ENCODE peak calls at places on chromosomes 13 and 19, in seven cellular contexts. P, V, Y, I, K, X and M are unnamed samples.

GRCh38 chr13:38409771-38410170 is 60.1 kb downstream of the UFM1 start:
- DNase-seq in P (no peak), V (no peak), Y (no peak), I (no peak), K (no peak), X (no peak), M (no peak)

GRCh38 chr19:15304140-15304705 is 28.1 kb downstream of the BRD4 start:
- DNase-seq in P (no peak), V (no peak), Y (no peak), I (no peak), K (no peak), X (no peak), M (no peak)

GRCh38 chr19:50478901-50479715 is 2.5 kb upstream of the GARIN5A start:
- DNase-seq in P (no peak), V (no peak), Y (no peak), I (no peak), K (no peak), X (no peak), M (no peak)

GRCh38 chr19:3977242-3978143 is 6.6 kb upstream of the DAPK3 start:
- DNase-seq in P (no peak), V (no peak), Y (peak), I (peak), K (no peak), X (no peak), M (no peak)

GRCh38 chr13:80072231-80072630 is 268.7 kb downstream of the SPRY2 start:
- DNase-seq in P (no peak), V (no peak), Y (no peak), I (no peak), K (no peak), X (no peak), M (no peak)

GRCh38 chr13:41352935-41353801 is 42.1 kb downstream of the NAA16 start:
- DNase-seq in P (peak), V (peak), Y (no peak), I (no peak), K (peak), X (no peak), M (no peak)

GRCh38 chr13:40613192-40613818 is 53.1 kb downstream of the FOXO1 start:
- DNase-seq in P (no peak), V (peak), Y (peak), I (no peak), K (no peak), X (no peak), M (peak)

GRCh38 chr19:1295169-1296012 is 9.7 kb downstream of the EFNA2 start:
- DNase-seq in P (no peak), V (peak), Y (no peak), I (no peak), K (no peak), X (no peak), M (no peak)

GRCh38 chr13:113771709-113772331 is 12.8 kb downstream of the TMEM255B start:
- DNase-seq in P (no peak), V (no peak), Y (no peak), I (no peak), K (no peak), X (no peak), M (no peak)

GRCh38 chr13:70125693-70126092 is 17.4 kb upstream of the KLHL1 start:
- DNase-seq in P (no peak), V (no peak), Y (no peak), I (no peak), K (no peak), X (no peak), M (no peak)

GRCh38 chr19:33795370-33796163 is 1.1 kb upstream of the KCTD15 start:
- DNase-seq in P (peak), V (no peak), Y (peak), I (peak), K (no peak), X (peak), M (peak)

GRCh38 chr19:18543814-18544475 is 572 bp upstream of the FKBP8 start:
- DNase-seq in P (peak), V (peak), Y (peak), I (no peak), K (peak), X (peak), M (peak)

GRCh38 chr13:89136678-89137077 is 1465.5 kb downstream of the SLITRK5 start:
- DNase-seq in P (no peak), V (no peak), Y (no peak), I (no peak), K (no peak), X (no peak), M (no peak)

GRCh38 chr19:47512183-47512947 is 2.5 kb downstream of the NAPA start:
- DNase-seq in P (no peak), V (no peak), Y (peak), I (peak), K (no peak), X (no peak), M (no peak)

GRCh38 chr13:46126074-46126473 is 21.2 kb upstream of the CPB2 start:
- DNase-seq in P (no peak), V (no peak), Y (no peak), I (no peak), K (no peak), X (no peak), M (no peak)

GRCh38 chr13:38979891-38980627 is 10.6 kb downstream of the STOML3 start:
- DNase-seq in P (no peak), V (no peak), Y (peak), I (no peak), K (no peak), X (peak), M (no peak)

GRCh38 chr19:35959040-35959967 is 23.1 kb downstream of the LRFN3 start:
- DNase-seq in P (peak), V (peak), Y (no peak), I (no peak), K (no peak), X (peak), M (peak)

GRCh38 chr13:51971520-51972426 is 39.5 kb downstream of the ATP7B start:
- DNase-seq in P (no peak), V (no peak), Y (no peak), I (no peak), K (no peak), X (no peak), M (no peak)

GRCh38 chr19:29882719-29883105 is 59.3 kb upstream of the URI1 start:
- DNase-seq in P (no peak), V (no peak), Y (no peak), I (no peak), K (no peak), X (no peak), M (no peak)

GRCh38 chr13:95536629-95537241 is 15.8 kb upstream of the CLDN10 start:
- DNase-seq in P (no peak), V (no peak), Y (peak), I (no peak), K (no peak), X (no peak), M (no peak)

GRCh38 chr19:737591-738093 is 13.3 kb upstream of the MISP start:
- DNase-seq in P (peak), V (peak), Y (peak), I (peak), K (no peak), X (no peak), M (no peak)

GRCh38 chr13:38763446-38764381 is 76.8 kb downstream of the FREM2 start:
- DNase-seq in P (no peak), V (no peak), Y (peak), I (peak), K (no peak), X (peak), M (no peak)

GRCh38 chr19:11420429-11420893 is 1.3 kb upstream of the RGL3 start:
- DNase-seq in P (no peak), V (no peak), Y (peak), I (peak), K (no peak), X (no peak), M (no peak)

GRCh38 chr13:19864018-19864338 is 529 bp upstream of the ZMYM5 start:
- DNase-seq in P (peak), V (peak), Y (peak), I (peak), K (no peak), X (no peak), M (peak)

GRCh38 chr13:59398127-59398526 is 765.6 kb downstream of the DIAPH3 start:
- DNase-seq in P (no peak), V (no peak), Y (no peak), I (no peak), K (no peak), X (no peak), M (no peak)

GRCh38 chr19:19647037-19647835 is 3.8 kb upstream of the GMIP start:
- DNase-seq in P (no peak), V (no peak), Y (no peak), I (no peak), K (no peak), X (no peak), M (no peak)

GRCh38 chr13:111899714-111900389 is 167.1 kb upstream of the SOX1 start:
- DNase-seq in P (no peak), V (no peak), Y (no peak), I (no peak), K (no peak), X (no peak), M (no peak)

GRCh38 chr13:72963762-72964161 is 95.0 kb upstream of the KLF5 start:
- DNase-seq in P (no peak), V (no peak), Y (no peak), I (no peak), K (no peak), X (no peak), M (no peak)

GRCh38 chr19:17872251-17873001 is 681 bp downstream of the SLC5A5 start:
- DNase-seq in P (no peak), V (no peak), Y (no peak), I (no peak), K (no peak), X (no peak), M (no peak)

GRCh38 chr19:46297700-46298476 is 1.0 kb downstream of the HIF3A start:
- DNase-seq in P (no peak), V (no peak), Y (peak), I (peak), K (no peak), X (peak), M (peak)

GRCh38 chr13:113739527-113740285 is 19.3 kb upstream of the TMEM255B start:
- DNase-seq in P (no peak), V (no peak), Y (peak), I (no peak), K (no peak), X (no peak), M (no peak)

GRCh38 chr19:3146677-3147100 is 10.9 kb downstream of the GNA15 start:
- DNase-seq in P (peak), V (peak), Y (no peak), I (no peak), K (peak), X (no peak), M (no peak)

GRCh38 chr19:58033741-58034475 is at the start of gene ZSCAN1:
- DNase-seq in P (no peak), V (no peak), Y (peak), I (peak), K (no peak), X (peak), M (peak)

GRCh38 chr13:43785681-43786471 is 896 bp downstream of the ENOX1 start:
- DNase-seq in P (no peak), V (no peak), Y (peak), I (peak), K (no peak), X (peak), M (peak)
- H3K27ac ChIP-seq in P (no peak), V (no peak), Y (no peak), I (peak), K (no peak), X (peak), M (peak)

GRCh38 chr13:75407998-75408397 is 74.0 kb downstream of the TBC1D4 start:
- DNase-seq in P (no peak), V (no peak), Y (no peak), I (no peak), K (no peak), X (no peak), M (no peak)

GRCh38 chr13:75411924-75412537 is 69.9 kb downstream of the TBC1D4 start:
- DNase-seq in P (no peak), V (no peak), Y (no peak), I (no peak), K (no peak), X (no peak), M (no peak)

GRCh38 chr13:75414036-75414827 is 67.7 kb downstream of the TBC1D4 start:
- DNase-seq in P (no peak), V (no peak), Y (no peak), I (no peak), K (no peak), X (no peak), M (no peak)

GRCh38 chr13:75407473-75407872 is 74.5 kb downstream of the TBC1D4 start:
- DNase-seq in P (no peak), V (no peak), Y (peak), I (no peak), K (no peak), X (no peak), M (no peak)

GRCh38 chr13:75410207-75410606 is 71.8 kb downstream of the TBC1D4 start:
- DNase-seq in P (no peak), V (no peak), Y (no peak), I (no peak), K (no peak), X (no peak), M (no peak)
- H3K27ac ChIP-seq in P (no peak), V (no peak), Y (no peak), I (no peak), K (no peak), X (no peak), M (no peak)

GRCh38 chr13:32284927-32285632 is 30.1 kb downstream of the ZAR1L start:
- DNase-seq in P (no peak), V (no peak), Y (peak), I (no peak), K (no peak), X (no peak), M (no peak)
- H3K27ac ChIP-seq in P (no peak), V (no peak), Y (no peak), I (no peak), K (no peak), X (peak), M (peak)

GRCh38 chr13:44311011-44311481 is 62.6 kb upstream of the SERP2 start:
- DNase-seq in P (no peak), V (no peak), Y (peak), I (no peak), K (no peak), X (no peak), M (no peak)
- H3K27ac ChIP-seq in P (no peak), V (no peak), Y (peak), I (no peak), K (no peak), X (peak), M (no peak)

DNA sequence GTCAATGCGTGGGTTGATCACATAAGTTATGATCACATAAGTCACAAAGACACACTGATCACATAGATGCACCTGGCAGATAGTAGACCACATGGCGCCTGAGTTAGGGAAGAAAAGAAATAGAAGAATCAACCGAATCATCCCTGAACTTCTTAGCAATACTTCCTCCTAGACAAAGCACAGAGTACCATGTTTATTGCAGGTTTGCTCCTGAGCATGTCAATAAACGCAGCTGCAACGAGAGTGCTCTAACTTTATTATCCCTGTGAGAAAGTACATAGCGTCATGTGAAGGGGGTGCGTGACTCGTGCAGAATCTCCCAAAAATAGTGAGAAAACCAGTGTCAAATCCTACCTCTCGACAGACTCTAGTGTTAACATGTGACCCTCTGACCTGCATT is 17.3 kb downstream of the NCR1 start:
- DNase-seq in P (no peak), V (no peak), Y (no peak), I (no peak), K (no peak), X (no peak), M (no peak)
- H3K27ac ChIP-seq in P (no peak), V (no peak), Y (no peak), I (no peak), K (no peak), X (no peak), M (no peak)

GRCh38 chr13:98506343-98507059 is 70.4 kb downstream of the STK24 start:
- DNase-seq in P (no peak), V (no peak), Y (peak), I (no peak), K (no peak), X (no peak), M (no peak)

GRCh38 chr13:98509271-98510155 is 67.4 kb downstream of the STK24 start:
- DNase-seq in P (peak), V (peak), Y (no peak), I (no peak), K (no peak), X (no peak), M (no peak)

GRCh38 chr13:98507060-98507797 is 69.7 kb downstream of the STK24 start:
- DNase-seq in P (no peak), V (no peak), Y (peak), I (peak), K (no peak), X (peak), M (peak)

GRCh38 chr13:98510156-98510509 is 66.8 kb downstream of the STK24 start:
- DNase-seq in P (no peak), V (no peak), Y (no peak), I (no peak), K (no peak), X (no peak), M (no peak)

GRCh38 chr13:98508280-98509074 is 68.4 kb downstream of the STK24 start:
- DNase-seq in P (no peak), V (no peak), Y (no peak), I (no peak), K (no peak), X (no peak), M (no peak)
- H3K27ac ChIP-seq in P (no peak), V (peak), Y (no peak), I (no peak), K (peak), X (peak), M (no peak)

GRCh38 chr13:44196186-44196751 is 177.4 kb upstream of the SERP2 start:
- DNase-seq in P (no peak), V (no peak), Y (no peak), I (no peak), K (no peak), X (no peak), M (no peak)

GRCh38 chr13:44198826-44199225 is 174.8 kb upstream of the SERP2 start:
- DNase-seq in P (no peak), V (no peak), Y (no peak), I (no peak), K (no peak), X (no peak), M (no peak)

GRCh38 chr13:44193731-44194130 is 179.9 kb upstream of the SERP2 start:
- DNase-seq in P (no peak), V (no peak), Y (no peak), I (no peak), K (no peak), X (no peak), M (no peak)

GRCh38 chr13:44199627-44200207 is 173.9 kb upstream of the SERP2 start:
- DNase-seq in P (no peak), V (no peak), Y (peak), I (no peak), K (no peak), X (no peak), M (no peak)

GRCh38 chr13:44197791-44198770 is 175.5 kb upstream of the SERP2 start:
- DNase-seq in P (no peak), V (no peak), Y (no peak), I (no peak), K (no peak), X (no peak), M (no peak)
- H3K27ac ChIP-seq in P (no peak), V (no peak), Y (no peak), I (no peak), K (no peak), X (peak), M (no peak)

DNA sequence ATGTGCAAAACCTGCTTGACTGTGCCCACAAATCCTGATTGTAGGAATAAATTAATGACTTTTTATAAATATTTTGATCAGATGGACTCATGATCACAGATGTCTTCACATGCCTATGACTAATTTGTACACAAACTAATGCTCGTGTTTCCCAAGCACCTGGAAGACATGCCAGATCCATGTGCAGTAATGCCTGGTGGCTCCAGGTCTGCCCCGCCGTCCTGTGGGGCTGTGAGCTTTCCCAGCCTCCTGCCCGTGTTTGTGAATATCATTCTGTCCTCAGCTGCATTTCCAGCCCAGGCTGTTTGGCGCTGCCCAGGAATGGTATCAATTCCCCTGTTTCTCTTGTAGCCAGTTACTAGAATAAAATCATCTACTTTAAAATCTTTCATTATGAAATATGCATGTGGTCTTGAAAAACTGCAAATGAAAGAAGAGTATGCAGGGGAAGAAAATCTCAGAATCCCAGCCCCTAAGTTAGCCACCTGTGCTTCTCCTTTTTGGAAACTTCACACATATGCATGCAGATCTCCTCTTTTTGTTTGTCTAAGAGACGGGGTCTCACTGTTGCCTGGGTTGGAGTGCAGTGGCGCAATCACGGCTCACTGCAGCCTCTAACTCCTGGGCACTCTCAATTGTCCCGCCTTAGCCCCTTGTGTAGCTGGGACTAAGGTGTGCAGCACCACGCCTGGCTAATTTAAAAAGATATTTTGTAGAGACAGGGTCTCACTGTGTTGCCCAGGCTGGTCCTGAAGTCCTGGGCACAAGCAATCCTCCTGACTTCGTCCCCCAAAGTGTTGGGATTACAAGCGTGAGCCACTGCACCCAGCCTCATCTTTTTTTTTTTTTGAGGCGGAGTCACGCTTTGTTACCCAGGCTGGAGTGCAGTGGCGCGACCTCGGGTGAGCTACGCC is 6.2 kb downstream of the RPL28 start:
- DNase-seq in P (no peak), V (no peak), Y (no peak), I (no peak), K (no peak), X (no peak), M (no peak)
- H3K27ac ChIP-seq in P (no peak), V (no peak), Y (no peak), I (no peak), K (no peak), X (no peak), M (no peak)

DNA sequence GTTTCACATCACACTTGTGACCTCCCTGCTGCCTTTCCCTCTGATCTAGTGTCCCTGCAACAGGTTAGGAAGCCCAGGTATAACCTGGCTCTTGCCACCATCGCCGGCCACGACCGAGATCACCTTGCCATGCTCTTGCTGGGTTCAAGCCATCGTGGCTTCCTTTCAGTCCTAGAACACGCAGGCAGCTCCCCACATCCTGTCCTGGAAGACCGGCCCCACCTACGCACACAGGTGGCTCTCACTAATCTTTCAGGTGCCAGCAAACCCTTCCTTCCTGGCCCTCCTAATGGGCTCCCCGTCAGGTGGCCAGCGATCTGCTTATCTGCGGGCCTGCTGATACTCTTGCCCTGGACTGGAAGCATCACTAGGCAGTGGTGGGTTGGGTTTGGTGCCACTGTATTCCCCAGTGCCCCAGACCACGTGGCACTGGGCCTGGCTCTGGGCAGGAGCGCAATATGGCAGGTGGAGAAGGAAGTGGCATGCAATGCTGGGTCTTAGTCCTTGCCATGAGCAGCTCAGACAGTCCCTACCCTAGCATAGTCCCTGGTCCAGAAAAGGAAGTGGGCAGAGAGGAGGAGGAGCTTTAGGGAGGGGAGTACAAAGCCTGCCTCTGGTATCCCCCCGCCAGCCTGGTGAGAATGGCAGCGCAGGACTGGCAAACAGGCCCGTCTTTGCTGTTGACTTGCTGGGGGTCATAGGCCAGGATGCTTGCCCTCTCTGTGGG is 11.8 kb downstream of the PPP1R37 start:
- DNase-seq in P (no peak), V (no peak), Y (no peak), I (no peak), K (no peak), X (no peak), M (no peak)
- H3K27ac ChIP-seq in P (peak), V (no peak), Y (no peak), I (no peak), K (no peak), X (peak), M (no peak)

GRCh38 chr13:78376033-78376432 is 227.3 kb downstream of the POU4F1 start:
- DNase-seq in P (no peak), V (no peak), Y (no peak), I (no peak), K (no peak), X (no peak), M (no peak)
- H3K27ac ChIP-seq in P (no peak), V (no peak), Y (no peak), I (no peak), K (no peak), X (no peak), M (no peak)